ENCODE peak calls at places on chromosome 5, in eight cellular contexts. U, Z, K, G, F, B, L and W are unnamed samples.

GRCh38 chr5:65986050-65986451 is 59.7 kb downstream of the ERBIN start:
- DNase-seq in B (peak; percentile 12), L (peak; percentile 68), G (no peak), K (peak; percentile 51), Z (peak; percentile 77), F (no peak), U (no peak), W (no peak)

GRCh38 chr5:178328826-178329225 is 96.2 kb upstream of the PHYKPL start:
- DNase-seq in B (no peak), K (no peak), L (no peak), U (peak; percentile 37), G (no peak), Z (no peak), F (no peak), W (no peak)

GRCh38 chr5:176680226-176680563 is 32.9 kb downstream of the TSPAN17 start:
- DNase-seq in Z (no peak), G (peak; percentile 51), B (no peak), L (no peak), K (no peak), U (no peak), F (no peak), W (no peak)

GRCh38 chr5:110096419-110096818 is 406.7 kb downstream of the MAN2A1 start:
- DNase-seq in L (no peak), G (no peak), K (no peak), B (no peak), Z (no peak), F (no peak), U (no peak), W (no peak)

GRCh38 chr5:54443264-54443663 is 12.2 kb upstream of the HSPB3 start:
- DNase-seq in L (peak; percentile 61), Z (peak; percentile 47), U (no peak), G (peak; percentile 57), F (no peak), B (peak; percentile 46), K (peak; percentile 51), W (no peak)

GRCh38 chr5:79831381-79831780 is 141.7 kb downstream of the CMYA5 start:
- DNase-seq in U (no peak), F (no peak), Z (no peak), G (no peak), L (no peak), B (no peak), K (no peak), W (no peak)

GRCh38 chr5:132814441-132815294 is 1.6 kb downstream of the SOWAHA start:
- DNase-seq in K (no peak), L (no peak), U (no peak), B (no peak), F (no peak), Z (no peak), G (peak; percentile 66), W (no peak)

GRCh38 chr5:108588323-108588722 is 159.4 kb upstream of the FER start:
- DNase-seq in Z (no peak), L (no peak), U (no peak), G (no peak), F (no peak), B (no peak), K (no peak), W (no peak)

GRCh38 chr5:64883912-64884311 is 115.2 kb downstream of the CWC27 start:
- DNase-seq in Z (no peak), B (no peak), K (no peak), L (peak; percentile 30), G (no peak), F (no peak), U (no peak), W (no peak)

GRCh38 chr5:15105799-15106393 is 234.3 kb upstream of the ANKH start:
- DNase-seq in G (peak; percentile 80), B (peak; percentile 33), L (peak; percentile 69), K (peak; percentile 47), Z (peak; percentile 60), U (no peak), F (no peak), W (no peak)

GRCh38 chr5:74648835-74649286 is 8.3 kb upstream of the ENC1 start:
- DNase-seq in G (peak; percentile 72), B (no peak), Z (peak; percentile 70), L (peak; percentile 80), F (no peak), K (no peak), U (no peak), W (no peak)

GRCh38 chr5:176743136-176743827 is 67.1 kb upstream of the UNC5A start:
- DNase-seq in B (no peak), G (peak; percentile 67), L (no peak), F (no peak), U (peak; percentile 54), Z (no peak), K (no peak), W (no peak)

GRCh38 chr5:14273207-14273767 is 130.1 kb downstream of the TRIO start:
- DNase-seq in U (no peak), K (no peak), Z (no peak), F (no peak), L (no peak), B (no peak), G (no peak), W (no peak)

GRCh38 chr5:57317341-57317740 is 143.5 kb downstream of the GPBP1 start:
- DNase-seq in G (no peak), Z (no peak), K (peak; percentile 22), U (no peak), L (peak; percentile 34), B (no peak), F (no peak), W (no peak)

GRCh38 chr5:122846051-122846567 is 696 bp downstream of the SNX24 start:
- DNase-seq in B (no peak), L (peak; percentile 87), Z (peak; percentile 58), U (no peak), G (peak; percentile 23), K (no peak), F (no peak), W (peak; percentile 68)

GRCh38 chr5:34009610-34010009 is 1.8 kb upstream of the AMACR start:
- DNase-seq in F (no peak), K (no peak), L (peak; percentile 26), Z (no peak), U (no peak), G (no peak), B (no peak), W (no peak)

GRCh38 chr5:33834334-33834733 is 57.5 kb downstream of the ADAMTS12 start:
- DNase-seq in U (no peak), B (no peak), F (no peak), K (peak; percentile 80), G (no peak), Z (no peak), L (peak; percentile 90), W (no peak)

GRCh38 chr5:72171667-72172066 is 64.4 kb downstream of the MAP1B start:
- DNase-seq in Z (no peak), G (no peak), L (peak; percentile 43), U (no peak), K (no peak), B (no peak), F (no peak), W (no peak)

GRCh38 chr5:29382735-29383280 is 1810.7 kb upstream of the CDH6 start:
- DNase-seq in L (no peak), B (no peak), G (peak; percentile 1), U (no peak), F (no peak), Z (no peak), K (no peak), W (no peak)

GRCh38 chr5:16144416-16144815 is 35.2 kb downstream of the MARCHF11 start:
- DNase-seq in B (no peak), G (no peak), Z (no peak), L (no peak), U (no peak), K (no peak), F (no peak), W (no peak)

GRCh38 chr5:173486355-173486754 is 130.1 kb downstream of the BOD1 start:
- DNase-seq in B (no peak), L (no peak), F (no peak), U (no peak), K (no peak), Z (no peak), G (no peak), W (no peak)

GRCh38 chr5:135596364-135596763 is 17.6 kb upstream of the CXCL14 start:
- DNase-seq in B (no peak), U (peak; percentile 24), Z (no peak), G (no peak), L (no peak), K (no peak), F (no peak), W (no peak)

GRCh38 chr5:172383231-172383802 is 71.0 kb downstream of the SH3PXD2B start:
- DNase-seq in U (no peak), F (no peak), B (peak; percentile 40), K (peak; percentile 68), G (no peak), Z (peak; percentile 76), L (peak; percentile 80), W (peak; percentile 10)

GRCh38 chr5:141560141-141560540 is 58.7 kb downstream of the DIAPH1 start:
- DNase-seq in F (no peak), B (peak; percentile 19), K (no peak), U (no peak), Z (no peak), G (peak; percentile 38), L (peak; percentile 61), W (peak; percentile 12)
- H3K4me3 ChIP-seq in F (peak overlapping the region; percentile 12), B (no peak overlapping the region), K (no peak overlapping the region), U (no peak overlapping the region), Z (no peak overlapping the region), G (peak overlapping the region; percentile 12), L (no peak overlapping the region), W (no peak overlapping the region)

DNA sequence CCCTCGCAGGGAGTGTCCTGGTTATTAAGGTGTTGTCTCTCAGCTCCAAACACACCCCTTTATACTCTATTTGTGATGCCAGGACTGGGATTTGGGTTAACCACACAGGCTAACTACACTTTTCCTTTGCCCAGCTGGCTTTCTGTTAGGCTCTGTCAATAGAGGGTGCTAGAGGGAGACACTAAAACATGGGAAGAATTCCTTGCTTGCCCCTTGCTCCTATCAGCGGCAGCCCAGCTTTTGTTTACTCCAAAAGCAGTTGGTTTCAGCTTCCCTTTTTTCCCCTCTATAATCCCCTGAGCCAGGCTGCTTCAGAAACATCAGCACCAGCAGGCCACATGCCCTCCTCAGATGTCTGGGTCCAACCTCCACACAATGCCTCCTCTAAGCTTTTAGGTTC is 297.1 kb downstream of the KCTD16 start:
- DNase-seq in Z (peak; percentile 52), G (peak; percentile 89), U (no peak), F (no peak), K (peak; percentile 28), L (peak; percentile 70), B (peak; percentile 31), W (peak; percentile 18)
- TF ChIP-seq CTCF in Z (peak; percentile 82), G (peak; percentile 80), U (no peak), F (no peak), K (peak; percentile 82), L (peak; percentile 76), B (peak; percentile 83), W (peak; percentile 86)

DNA sequence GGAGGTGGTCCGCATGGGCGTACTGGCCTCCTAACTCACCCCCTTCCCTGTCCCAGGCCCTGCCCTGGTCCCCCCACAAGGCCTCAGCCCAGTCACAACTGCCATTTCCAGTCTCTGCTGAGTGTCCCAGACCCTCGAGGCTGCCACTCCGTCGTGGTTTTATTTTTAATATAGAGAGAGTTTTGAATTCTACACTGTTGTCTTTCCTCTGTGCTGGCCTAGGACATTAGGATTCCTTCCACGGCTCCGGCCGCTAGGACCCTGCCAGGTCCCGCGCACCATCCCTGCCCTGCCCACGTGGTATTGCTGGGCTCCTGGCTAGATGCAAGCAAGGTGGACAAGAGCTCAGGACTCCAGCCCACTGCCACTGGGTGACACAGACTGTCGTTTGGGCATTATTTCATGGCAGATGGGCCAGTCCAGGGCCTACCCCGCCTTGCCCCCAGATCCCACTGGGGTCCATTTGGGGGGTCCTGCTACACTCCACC is 53.3 kb downstream of the SAR1B start:
- DNase-seq in K (no peak), G (no peak), F (peak; percentile 48), U (no peak), B (no peak), L (no peak), Z (no peak), W (no peak)
- H3K4me3 ChIP-seq in K (no peak overlapping the region), G (no peak overlapping the region), F (no peak overlapping the region), U (no peak overlapping the region), B (no peak overlapping the region), L (no peak overlapping the region), Z (no peak overlapping the region), W (no peak overlapping the region)

GRCh38 chr5:91244380-91245073 is 138.6 kb downstream of the ARRDC3 start:
- DNase-seq in Z (no peak), B (no peak), U (no peak), F (no peak), K (no peak), L (no peak), G (peak; percentile 52), W (no peak)
- TF ChIP-seq CTCF in Z (no peak), B (no peak), U (no peak), F (no peak), K (peak; percentile 6), L (no peak), G (no peak), W (no peak)